ENCODE peak calls at places on chromosomes 4 and X, in six cellular contexts. Z, A, Y, N, E and P are unnamed samples.

GRCh38 chr4:153296424-153296823 is 48.1 kb upstream of the MND1 start:
- DNase-seq in Z (no peak), A (no peak), Y (peak), N (no peak), E (no peak), P (no peak)

GRCh38 chr4:77104405-77105292 is 28.9 kb upstream of the CCNI start:
- DNase-seq in Z (no peak), A (peak), Y (peak), N (no peak), E (peak), P (peak)

GRCh38 chr4:16916719-16917337 is 18.4 kb upstream of the LDB2 start:
- DNase-seq in Z (peak), A (peak), Y (peak), N (peak), E (no peak), P (no peak)

GRCh38 chr4:74501579-74501978 is 56.6 kb downstream of the AREG start:
- DNase-seq in Z (no peak), A (no peak), Y (peak), N (no peak), E (no peak), P (no peak)

GRCh38 chr4:1520145-1520661 is 114.0 kb upstream of the NKX1-1 start:
- DNase-seq in Z (no peak), A (no peak), Y (no peak), N (no peak), E (no peak), P (no peak)

GRCh38 chr4:166324321-166324720 is 451.3 kb downstream of the TLL1 start:
- DNase-seq in Z (no peak), A (peak), Y (peak), N (no peak), E (no peak), P (no peak)

GRCh38 chr4:170391066-170391754 is 301.5 kb upstream of the AADAT start:
- DNase-seq in Z (no peak), A (no peak), Y (peak), N (no peak), E (no peak), P (no peak)

GRCh38 chr4:95388911-95389310 is 159.9 kb downstream of the UNC5C start:
- DNase-seq in Z (no peak), A (peak), Y (no peak), N (no peak), E (no peak), P (no peak)

GRCh38 chr4:40471923-40472322 is 136.8 kb downstream of the CHRNA9 start:
- DNase-seq in Z (no peak), A (no peak), Y (peak), N (no peak), E (no peak), P (no peak)

GRCh38 chr4:149120331-149121014 is 678.3 kb upstream of the NR3C2 start:
- DNase-seq in Z (no peak), A (no peak), Y (no peak), N (no peak), E (no peak), P (no peak)

GRCh38 chr4:151766691-151767090 is 5.9 kb upstream of the GATB start:
- DNase-seq in Z (no peak), A (no peak), Y (peak), N (no peak), E (no peak), P (no peak)

GRCh38 chr4:20192754-20193521 is 58.8 kb upstream of the SLIT2 start:
- DNase-seq in Z (no peak), A (no peak), Y (peak), N (no peak), E (no peak), P (no peak)

GRCh38 chr4:152983774-152984411 is 47.8 kb downstream of the FHDC1 start:
- DNase-seq in Z (no peak), A (no peak), Y (peak), N (no peak), E (no peak), P (no peak)

GRCh38 chrX:118418811-118419251 is 72.9 kb downstream of the WDR44 start:
- DNase-seq in Z (no peak), A (no peak), Y (no peak), N (no peak), E (peak), P (no peak)

GRCh38 chr4:950136-951020 is 18.1 kb downstream of the TMEM175 start:
- DNase-seq in Z (no peak), A (no peak), Y (no peak), N (no peak), E (no peak), P (peak)

GRCh38 chrX:79336869-79337815 is 30.0 kb downstream of the ITM2A start:
- DNase-seq in Z (no peak), A (no peak), Y (no peak), N (no peak), E (no peak), P (no peak)

GRCh38 chr4:186326391-186326790 is 60.4 kb downstream of the F11 start:
- DNase-seq in Z (no peak), A (no peak), Y (no peak), N (no peak), E (no peak), P (no peak)

GRCh38 chr4:109848501-109848900 is 594 bp downstream of the LRIT3 start:
- DNase-seq in Z (no peak), A (no peak), Y (no peak), N (no peak), E (no peak), P (no peak)

GRCh38 chr4:173505924-173506779 is 23.9 kb downstream of the HAND2 start:
- DNase-seq in Z (peak), A (peak), Y (no peak), N (peak), E (no peak), P (no peak)

GRCh38 chr4:140049024-140049923 is 104.7 kb downstream of the MAML3 start:
- DNase-seq in Z (peak), A (peak), Y (peak), N (peak), E (no peak), P (no peak)

GRCh38 chr4:52107745-52108144 is 56.6 kb downstream of the SPATA18 start:
- DNase-seq in Z (no peak), A (no peak), Y (no peak), N (no peak), E (no peak), P (no peak)

GRCh38 chr4:85725727-85726170 is 250.8 kb downstream of the ARHGAP24 start:
- DNase-seq in Z (no peak), A (no peak), Y (no peak), N (peak), E (no peak), P (no peak)

GRCh38 chrX:68084765-68085164 is 348.5 kb downstream of the OPHN1 start:
- DNase-seq in Z (no peak), A (no peak), Y (peak), N (no peak), E (no peak), P (no peak)

GRCh38 chrX:5810636-5811035 is 418.0 kb downstream of the NLGN4X start:
- DNase-seq in Z (no peak), A (no peak), Y (no peak), N (no peak), E (no peak), P (no peak)

GRCh38 chr4:139535852-139536234 is 20.2 kb downstream of the SETD7 start:
- DNase-seq in Z (no peak), A (no peak), Y (no peak), N (no peak), E (no peak), P (no peak)

GRCh38 chr4:87017580-87018061 is 82.8 kb downstream of the AFF1 start:
- DNase-seq in Z (peak), A (no peak), Y (no peak), N (no peak), E (no peak), P (no peak)

GRCh38 chr4:98778206-98778605 is 119.8 kb upstream of the TSPAN5 start:
- DNase-seq in Z (no peak), A (no peak), Y (peak), N (no peak), E (peak), P (no peak)

GRCh38 chrX:69506617-69507499 is 2.7 kb downstream of the NALF2 start:
- DNase-seq in Z (no peak), A (no peak), Y (peak), N (no peak), E (no peak), P (no peak)

GRCh38 chrX:40460926-40461325 is 119.8 kb upstream of the ATP6AP2 start:
- DNase-seq in Z (no peak), A (no peak), Y (no peak), N (no peak), E (no peak), P (no peak)

GRCh38 chrX:53445977-53446376 is 11.8 kb upstream of the HSD17B10 start:
- DNase-seq in Z (peak), A (peak), Y (no peak), N (peak), E (no peak), P (no peak)

GRCh38 chrX:134236690-134237362 is at the start of gene CCDC160:
- DNase-seq in Z (peak), A (no peak), Y (no peak), N (peak), E (peak), P (no peak)

GRCh38 chr4:10490996-10491395 is 33.8 kb upstream of the ZNF518B start:
- DNase-seq in Z (no peak), A (no peak), Y (no peak), N (no peak), E (no peak), P (no peak)

GRCh38 chrX:68699960-68700746 is 52.7 kb downstream of the STARD8 start:
- DNase-seq in Z (no peak), A (no peak), Y (peak), N (no peak), E (no peak), P (no peak)

GRCh38 chr4:105990933-105991332 is 95.7 kb downstream of the NPNT start:
- DNase-seq in Z (no peak), A (no peak), Y (peak), N (no peak), E (peak), P (peak)